ENCODE peak calls at places on chromosomes 5 and 9, in eight cellular contexts. U is SJSA1, B is spleen, P is fibroblast of lung, G is psoas muscle, L is stomach, Z is body of pancreas, D is esophagus squamous epithelium. R is an unnamed sample. For H3K4me1, the result is how much of the 10 kb centered on the place peaks cover.

GRCh38 chr5:10168254-10168653 is 81.4 kb downstream of the ATPSCKMT start:
- DNase-seq in U (no peak), B (no peak), P (no peak), G (no peak), L (no peak), Z (no peak), D (no peak), R (no peak)

GRCh38 chr9:36842560-36843530 is 191.2 kb downstream of the PAX5 start:
- DNase-seq in U (no peak), B (no peak), P (no peak), G (no peak), L (no peak), Z (no peak), D (no peak), R (no peak)

GRCh38 chr5:120240716-120241115 is 223.4 kb upstream of the PRR16 start:
- DNase-seq in U (no peak), B (no peak), P (no peak), G (no peak), L (no peak), Z (no peak), D (no peak), R (no peak)

GRCh38 chr5:62139741-62140140 is 166.3 kb upstream of the KIF2A start:
- DNase-seq in U (no peak), B (no peak), P (no peak), G (no peak), L (no peak), Z (no peak), D (no peak), R (no peak)

GRCh38 chr5:140295414-140295813 is 7.5 kb downstream of the PFDN1 start:
- DNase-seq in U (peak), B (no peak), P (peak), G (no peak), L (peak), Z (peak), D (no peak), R (no peak)

GRCh38 chr5:143128412-143129071 is 274.9 kb downstream of the NR3C1 start:
- DNase-seq in U (no peak), B (no peak), P (no peak), G (no peak), L (no peak), Z (no peak), D (no peak), R (no peak)

GRCh38 chr9:138023394-138024124 is 146.0 kb downstream of the CACNA1B start:
- DNase-seq in U (no peak), B (no peak), P (no peak), G (no peak), L (peak), Z (no peak), D (no peak), R (no peak)

GRCh38 chr5:170597109-170597741 is 93.4 kb downstream of the KCNIP1 start:
- DNase-seq in U (peak), B (no peak), P (peak), G (no peak), L (no peak), Z (no peak), D (no peak), R (no peak)

GRCh38 chr9:37540634-37541033 is 35.5 kb downstream of the FBXO10 start:
- DNase-seq in U (no peak), B (no peak), P (no peak), G (peak), L (peak), Z (peak), D (no peak), R (peak)

GRCh38 chr5:55903121-55903701 is 52.1 kb downstream of the IL31RA start:
- DNase-seq in U (peak), B (no peak), P (peak), G (no peak), L (no peak), Z (no peak), D (no peak), R (peak)

GRCh38 chr9:81424431-81424830 is 264.9 kb downstream of the TLE1 start:
- DNase-seq in U (no peak), B (no peak), P (no peak), G (no peak), L (no peak), Z (no peak), D (no peak), R (no peak)

GRCh38 chr9:36946653-36947052 is 87.4 kb downstream of the PAX5 start:
- DNase-seq in U (no peak), B (no peak), P (no peak), G (no peak), L (no peak), Z (no peak), D (no peak), R (no peak)

GRCh38 chr5:77972545-77973252 is 196.6 kb upstream of the TBCA start:
- DNase-seq in U (no peak), B (peak), P (no peak), G (no peak), L (no peak), Z (no peak), D (no peak), R (peak)

GRCh38 chr9:1320041-1320440 is 269.9 kb downstream of the DMRT2 start:
- DNase-seq in U (no peak), B (no peak), P (no peak), G (no peak), L (no peak), Z (no peak), D (no peak), R (no peak)

GRCh38 chr5:177132504-177133118 is 962 bp upstream of the NSD1 start:
- DNase-seq in U (no peak), B (peak), P (peak), G (peak), L (no peak), Z (no peak), D (no peak), R (peak)

GRCh38 chr9:121107881-121108280 is 33.1 kb downstream of the CNTRL start:
- DNase-seq in U (no peak), B (no peak), P (no peak), G (no peak), L (no peak), Z (no peak), D (no peak), R (no peak)
- H3K4me3 ChIP-seq in U (no peak), B (no peak), P (no peak), G (no peak), L (no peak), Z (no peak), D (no peak), R (no peak)

DNA sequence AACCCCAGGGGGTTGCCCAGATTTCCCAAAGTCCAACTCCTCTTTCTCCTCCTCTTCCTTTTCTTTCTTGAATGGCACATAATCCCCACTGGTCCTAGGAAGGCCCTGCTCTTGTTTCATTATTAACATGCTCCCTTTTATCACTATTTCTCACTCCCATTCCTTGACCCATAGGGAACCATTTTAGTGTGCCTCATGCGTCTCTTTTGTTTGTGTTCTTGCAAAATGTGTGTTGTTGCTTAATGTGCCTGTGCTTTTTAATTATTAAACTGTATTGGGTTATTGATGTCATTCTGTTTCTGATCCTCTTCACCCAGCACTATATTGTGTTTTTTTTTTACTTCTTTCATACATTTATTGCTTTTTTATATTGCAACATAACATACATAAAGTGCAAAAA is 4.1 kb upstream of the RNF130 start:
- DNase-seq in U (no peak), B (no peak), P (no peak), G (no peak), L (no peak), Z (no peak), D (no peak), R (no peak)
- H3K27ac ChIP-seq in U (no peak), B (no peak), P (no peak), G (no peak), L (no peak), Z (no peak), D (no peak), R (no peak)

GRCh38 chr5:97560176-97560993 is 377.3 kb upstream of the RIOK2 start:
- DNase-seq in U (no peak), B (no peak), P (no peak), G (no peak), L (no peak), Z (no peak), D (no peak), R (no peak)
- H3K4me1 ChIP-seq in U (under half), B (under half), P (under half), G (under half), L (under half), Z (under half), D (under half), R (under half)

GRCh38 chr9:71853084-71853483 is 57.9 kb downstream of the ABHD17B start:
- DNase-seq in U (no peak), B (no peak), P (no peak), G (no peak), L (no peak), Z (no peak), D (no peak), R (no peak)

GRCh38 chr9:71854811-71855210 is 56.2 kb downstream of the ABHD17B start:
- DNase-seq in U (no peak), B (no peak), P (no peak), G (no peak), L (no peak), Z (no peak), D (no peak), R (no peak)

GRCh38 chr9:71847892-71848291 is 63.1 kb downstream of the ABHD17B start:
- DNase-seq in U (no peak), B (no peak), P (no peak), G (no peak), L (no peak), Z (no peak), D (no peak), R (no peak)

DNA sequence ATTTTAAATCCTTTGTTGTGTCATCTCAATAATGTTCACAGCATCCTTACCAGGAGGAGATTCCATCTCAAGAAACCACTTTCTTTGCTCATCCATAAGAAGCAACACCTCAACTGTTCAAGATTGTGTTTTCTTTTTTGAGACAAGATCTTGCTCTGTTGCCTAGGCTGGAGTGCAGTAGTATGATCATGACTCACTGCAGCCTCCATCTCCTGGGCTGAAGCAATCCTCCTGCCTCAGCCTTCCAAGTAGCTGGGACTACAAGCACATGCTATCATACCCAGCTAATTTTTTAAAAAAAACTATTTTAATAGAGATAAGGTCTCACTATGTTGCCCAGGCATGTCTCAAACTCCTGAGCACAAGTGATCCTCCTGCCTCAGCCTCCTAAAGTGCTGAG is 60.0 kb downstream of the ABHD17B start:
- DNase-seq in U (no peak), B (no peak), P (no peak), G (no peak), L (no peak), Z (no peak), D (no peak), R (no peak)
- H3K4me3 ChIP-seq in U (no peak), B (no peak), P (no peak), G (no peak), L (no peak), Z (no peak), D (no peak), R (no peak)

GRCh38 chr9:127423591-127423933 is 620 bp upstream of the ZNF79 start:
- DNase-seq in U (no peak), B (no peak), P (no peak), G (no peak), L (no peak), Z (no peak), D (no peak), R (no peak)

GRCh38 chr9:127422133-127422782 is 1.9 kb upstream of the ZNF79 start:
- DNase-seq in U (no peak), B (no peak), P (no peak), G (no peak), L (no peak), Z (no peak), D (no peak), R (no peak)

GRCh38 chr9:127423934-127424668 is at the start of gene ZNF79:
- DNase-seq in U (peak), B (peak), P (peak), G (peak), L (peak), Z (peak), D (peak), R (peak)

GRCh38 chr9:127421057-127421456 is 3.1 kb upstream of the ZNF79 start:
- DNase-seq in U (no peak), B (no peak), P (no peak), G (no peak), L (no peak), Z (peak), D (no peak), R (no peak)

GRCh38 chr9:127422787-127423186 is 1.4 kb upstream of the ZNF79 start:
- DNase-seq in U (no peak), B (no peak), P (no peak), G (no peak), L (no peak), Z (no peak), D (no peak), R (no peak)
- H3K27ac ChIP-seq in U (no peak), B (no peak), P (no peak), G (peak), L (peak), Z (no peak), D (peak), R (no peak)

GRCh38 chr5:1498623-1499416 is 24.9 kb downstream of the LPCAT1 start:
- DNase-seq in U (no peak), B (no peak), P (no peak), G (no peak), L (no peak), Z (no peak), D (no peak), R (no peak)
- H3K4me1 ChIP-seq in U (under half), B (half or more), P (under half), G (under half), L (under half), Z (under half), D (under half), R (under half)

GRCh38 chr5:92868442-92868841 is 712.6 kb downstream of the NR2F1-AS1 start:
- DNase-seq in U (no peak), B (no peak), P (no peak), G (no peak), L (no peak), Z (no peak), D (no peak), R (no peak)

GRCh38 chr5:92863666-92864065 is 717.4 kb downstream of the NR2F1-AS1 start:
- DNase-seq in U (no peak), B (no peak), P (no peak), G (no peak), L (no peak), Z (no peak), D (no peak), R (no peak)

GRCh38 chr5:92861531-92862285 is 719.3 kb downstream of the NR2F1-AS1 start:
- DNase-seq in U (no peak), B (no peak), P (no peak), G (no peak), L (no peak), Z (no peak), D (no peak), R (no peak)

GRCh38 chr5:92864591-92864990 is 716.4 kb downstream of the NR2F1-AS1 start:
- DNase-seq in U (no peak), B (no peak), P (no peak), G (no peak), L (no peak), Z (no peak), D (no peak), R (no peak)
- H3K4me3 ChIP-seq in U (no peak), B (no peak), P (no peak), G (no peak), L (no peak), Z (no peak), D (no peak), R (no peak)

DNA sequence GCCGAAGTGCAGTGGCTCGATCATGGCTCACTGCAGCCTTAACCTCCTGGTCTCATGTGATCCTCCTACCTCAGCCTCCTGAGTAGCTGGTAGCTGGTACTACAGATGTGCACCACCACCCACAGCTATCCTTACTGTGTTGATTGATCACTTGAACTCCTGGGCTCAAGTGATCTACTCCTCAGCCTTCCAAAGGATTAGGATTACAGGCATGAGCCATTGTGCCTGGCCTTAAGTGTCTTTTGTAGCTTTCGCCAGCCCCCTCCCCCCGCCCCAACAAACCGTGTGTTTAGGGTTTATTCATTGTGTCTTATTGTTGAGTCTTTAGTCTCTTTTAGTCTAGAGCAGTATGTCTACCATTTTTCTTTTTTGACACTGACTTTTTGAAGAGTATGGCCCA is 33.1 kb downstream of the SPIN1 start:
- DNase-seq in U (no peak), B (no peak), P (no peak), G (no peak), L (no peak), Z (no peak), D (no peak), R (no peak)
- H3K27ac ChIP-seq in U (no peak), B (no peak), P (no peak), G (no peak), L (no peak), Z (no peak), D (no peak), R (no peak)

R was measured in right cardiac atrium.